ENCODE peak calls at places on chromosomes 5 and 9, in five cellular contexts. F, B, V, A and Y are unnamed samples.

GRCh38 chr5:158805195-158805594 is 294.5 kb downstream of the EBF1 start:
- DNase-seq in F (no peak), B (no peak), V (no peak), A (no peak), Y (no peak)

GRCh38 chr5:133730866-133731265 is 118.5 kb upstream of the FSTL4 start:
- DNase-seq in F (no peak), B (no peak), V (no peak), A (no peak), Y (no peak)

GRCh38 chr5:163578652-163579051 is 73.2 kb downstream of the MAT2B start:
- DNase-seq in F (no peak), B (no peak), V (no peak), A (no peak), Y (no peak)

GRCh38 chr5:112417931-112418358 is 1.1 kb downstream of the EPB41L4A start:
- DNase-seq in F (no peak), B (no peak), V (peak; percentile 60), A (no peak), Y (peak; percentile 32)

GRCh38 chr5:53095931-53096525 is 13.5 kb downstream of the MOCS2 start:
- DNase-seq in F (peak; percentile 86), B (peak; percentile 75), V (peak; percentile 56), A (peak; percentile 51), Y (peak; percentile 83)

GRCh38 chr9:112142420-112142819 is 32.7 kb downstream of the SUSD1 start:
- DNase-seq in F (no peak), B (no peak), V (no peak), A (no peak), Y (no peak)

GRCh38 chr5:108730617-108731340 is 16.9 kb upstream of the FER start:
- DNase-seq in F (no peak), B (peak; percentile 55), V (no peak), A (no peak), Y (no peak)

GRCh38 chr5:109125755-109126429 is 283.9 kb downstream of the PJA2 start:
- DNase-seq in F (no peak), B (no peak), V (no peak), A (no peak), Y (no peak)

GRCh38 chr9:105147095-105147871 is 97.2 kb upstream of the SLC44A1 start:
- DNase-seq in F (no peak), B (no peak), V (no peak), A (no peak), Y (no peak)

GRCh38 chr5:42879267-42879666 is 67.6 kb upstream of the SELENOP start:
- DNase-seq in F (no peak), B (no peak), V (no peak), A (no peak), Y (no peak)

GRCh38 chr9:121871431-121872025 is 220.1 kb downstream of the DAB2IP start:
- DNase-seq in F (no peak), B (peak; percentile 64), V (peak; percentile 85), A (no peak), Y (no peak)

GRCh38 chr5:133304707-133305216 is 252.9 kb downstream of the HSPA4 start:
- DNase-seq in F (no peak), B (no peak), V (no peak), A (no peak), Y (no peak)

GRCh38 chr5:24633705-24634325 is 11.0 kb downstream of the CDH10 start:
- DNase-seq in F (no peak), B (peak; percentile 11), V (peak; percentile 56), A (peak; percentile 11), Y (peak; percentile 83)

GRCh38 chr9:38118862-38119435 is 49.9 kb upstream of the SHB start:
- DNase-seq in F (no peak), B (no peak), V (no peak), A (no peak), Y (no peak)

DNA sequence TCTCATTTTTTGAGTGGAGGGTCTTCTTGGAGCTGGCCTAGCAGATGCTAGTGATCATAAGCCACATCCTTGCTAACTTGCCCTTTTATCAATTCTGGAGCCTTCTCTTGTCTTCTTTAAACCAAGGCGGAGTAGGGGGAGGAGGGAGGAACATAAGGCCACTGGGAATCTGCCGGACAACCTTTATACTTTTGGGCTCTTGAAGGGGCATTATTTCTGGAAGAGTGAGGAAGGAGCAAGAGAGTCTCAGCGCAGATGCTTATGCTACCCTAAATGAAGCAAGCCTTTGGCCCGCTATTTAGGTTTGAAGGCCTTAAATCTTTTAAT is 2.0 kb downstream of the TMEFF1 start:
- DNase-seq in F (no peak), B (no peak), V (no peak), A (no peak), Y (no peak)
- H3K4me3 ChIP-seq in F (no peak overlapping the region), B (no peak overlapping the region), V (no peak overlapping the region), A (no peak overlapping the region), Y (no peak overlapping the region)

GRCh38 chr9:21553441-21553840 is 71.3 kb upstream of the IFNE start:
- DNase-seq in F (no peak), B (no peak), V (no peak), A (no peak), Y (no peak)

GRCh38 chr9:21549890-21550289 is 67.8 kb upstream of the IFNE start:
- DNase-seq in F (no peak), B (no peak), V (no peak), A (no peak), Y (no peak)

GRCh38 chr9:21550392-21550791 is 68.3 kb upstream of the IFNE start:
- DNase-seq in F (no peak), B (no peak), V (no peak), A (no peak), Y (no peak)

GRCh38 chr9:21552244-21552825 is 70.2 kb upstream of the IFNE start:
- DNase-seq in F (no peak), B (no peak), V (no peak), A (no peak), Y (no peak)

GRCh38 chr9:21551401-21551800 is 69.3 kb upstream of the IFNE start:
- DNase-seq in F (no peak), B (peak; percentile 47), V (no peak), A (no peak), Y (peak; percentile 27)
- H3K4me1 ChIP-seq in F (no peaks in the 10 kb centered on the region), B (peaks cover 25% of the 10 kb centered on the region), V (peaks cover 90% of the 10 kb centered on the region), A (peaks cover 65% of the 10 kb centered on the region), Y (peaks cover 69% of the 10 kb centered on the region)

GRCh38 chr9:113940077-113940476 is 64.0 kb downstream of the ZNF618 start:
- DNase-seq in F (no peak), B (no peak), V (no peak), A (no peak), Y (no peak)

GRCh38 chr9:113941056-113941455 is 64.9 kb downstream of the ZNF618 start:
- DNase-seq in F (no peak), B (peak; percentile 21), V (no peak), A (no peak), Y (peak; percentile 57)

GRCh38 chr9:113946496-113947115 is 70.5 kb downstream of the ZNF618 start:
- DNase-seq in F (peak; percentile 0), B (no peak), V (no peak), A (no peak), Y (no peak)

DNA sequence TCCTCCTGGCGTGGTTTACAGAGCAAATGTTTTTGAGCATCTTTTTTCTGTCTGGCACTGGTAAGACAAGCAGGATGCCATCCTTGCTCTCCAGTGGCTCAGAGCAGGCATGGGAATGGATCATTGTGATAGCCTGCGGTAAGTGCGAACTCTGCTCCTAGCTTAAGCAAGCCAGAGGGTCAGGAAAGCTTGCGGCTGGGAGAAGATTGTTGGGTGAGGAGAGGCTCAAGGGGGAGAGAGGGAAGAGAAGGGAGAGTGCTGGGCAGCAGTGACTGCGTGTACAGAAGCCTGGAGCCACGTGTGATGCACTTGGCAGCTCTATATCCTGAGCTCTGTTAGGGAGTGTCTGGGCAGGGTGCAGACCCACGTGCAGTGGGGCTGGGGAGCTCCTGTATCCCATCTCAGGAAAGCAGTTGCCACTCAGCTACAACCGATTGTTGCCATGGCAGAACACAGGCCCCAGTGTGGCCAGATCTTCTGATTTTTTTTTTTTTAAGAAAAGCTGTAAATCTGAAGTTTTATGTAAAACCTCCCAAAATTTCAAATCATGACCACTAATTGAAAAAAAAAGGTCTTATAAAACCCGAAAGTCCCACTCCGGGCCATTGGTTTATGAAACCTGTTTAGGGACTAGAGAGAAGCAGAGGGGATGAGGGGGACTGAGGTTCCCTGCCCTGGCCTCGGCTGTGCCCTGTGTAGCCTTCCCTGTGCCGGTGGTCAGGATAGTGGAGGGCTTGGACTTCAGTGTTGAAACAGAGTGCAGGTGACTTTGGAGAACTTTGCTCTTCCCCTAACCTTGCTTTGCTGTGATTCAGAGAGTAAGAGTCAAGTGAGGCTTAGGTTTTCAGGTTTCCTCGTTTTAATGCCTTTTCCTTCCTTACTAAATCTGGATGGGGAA is 67.3 kb downstream of the ZNF618 start:
- DNase-seq in F (peak; percentile 4), B (no peak), V (no peak), A (no peak), Y (no peak)
- H3K4me3 ChIP-seq in F (no peak overlapping the region), B (no peak overlapping the region), V (no peak overlapping the region), A (no peak overlapping the region), Y (no peak overlapping the region)

GRCh38 chr9:124214116-124214515 is 43.6 kb upstream of the NEK6 start:
- DNase-seq in F (no peak), B (no peak), V (no peak), A (no peak), Y (no peak)

GRCh38 chr9:124214596-124215550 is 42.9 kb upstream of the NEK6 start:
- DNase-seq in F (no peak), B (no peak), V (no peak), A (no peak), Y (no peak)

GRCh38 chr9:124216474-124217176 is 41.1 kb upstream of the NEK6 start:
- DNase-seq in F (no peak), B (no peak), V (no peak), A (no peak), Y (no peak)

GRCh38 chr9:124215956-124216355 is 41.8 kb upstream of the NEK6 start:
- DNase-seq in F (no peak), B (no peak), V (no peak), A (no peak), Y (no peak)

DNA sequence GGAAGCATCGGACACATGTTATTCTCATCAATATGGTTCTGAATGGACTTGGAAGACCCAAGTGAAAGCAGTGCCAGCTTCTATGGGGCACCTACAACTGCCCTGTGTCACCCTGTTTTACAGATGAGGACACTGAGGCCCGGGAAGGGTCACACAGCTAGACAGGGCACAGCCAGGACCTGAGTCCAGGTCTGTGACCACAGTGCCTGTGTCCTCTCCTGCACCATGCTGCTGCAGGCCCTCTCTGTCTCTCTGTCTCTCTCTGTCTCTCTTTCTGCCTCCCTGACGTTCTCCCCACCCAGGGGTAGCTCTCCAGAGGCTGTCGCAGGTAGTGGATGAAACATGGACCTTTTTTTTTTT is 42.2 kb upstream of the NEK6 start:
- DNase-seq in F (no peak), B (no peak), V (no peak), A (no peak), Y (no peak)
- H3K4me1 ChIP-seq in F (no peaks in the 10 kb centered on the region), B (peaks cover 11% of the 10 kb centered on the region), V (peaks cover 25% of the 10 kb centered on the region), A (peaks cover 11% of the 10 kb centered on the region), Y (peaks cover 34% of the 10 kb centered on the region)

GRCh38 chr9:693460-694390 is 147.8 kb upstream of the DMRT1 start:
- DNase-seq in F (peak; percentile 52), B (peak; percentile 86), V (peak; percentile 90), A (no peak), Y (peak; percentile 78)

GRCh38 chr9:695252-695651 is 146.2 kb upstream of the DMRT1 start:
- DNase-seq in F (no peak), B (no peak), V (no peak), A (no peak), Y (no peak)

GRCh38 chr9:696332-697090 is 145.0 kb upstream of the DMRT1 start:
- DNase-seq in F (no peak), B (peak; percentile 76), V (peak; percentile 88), A (peak; percentile 33), Y (peak; percentile 88)

GRCh38 chr9:692636-693459 is 148.6 kb upstream of the DMRT1 start:
- DNase-seq in F (no peak), B (no peak), V (peak; percentile 68), A (no peak), Y (peak; percentile 69)

GRCh38 chr9:694499-695154 is 146.9 kb upstream of the DMRT1 start:
- DNase-seq in F (no peak), B (peak; percentile 93), V (peak; percentile 95), A (peak; percentile 34), Y (peak; percentile 86)
- H3K4me3 ChIP-seq in F (peak overlapping the region; percentile 19), B (peak overlapping the region; percentile 49), V (peak overlapping the region; percentile 66), A (peak overlapping the region; percentile 16), Y (peak overlapping the region; percentile 78)

GRCh38 chr9:130003943-130004552 is 38.9 kb downstream of the FNBP1 start:
- DNase-seq in F (no peak), B (no peak), V (no peak), A (no peak), Y (no peak)
- H3K4me1 ChIP-seq in F (no peaks in the 10 kb centered on the region), B (no peaks in the 10 kb centered on the region), V (peaks cover 9% of the 10 kb centered on the region), A (no peaks in the 10 kb centered on the region), Y (no peaks in the 10 kb centered on the region)